ENCODE peak calls at places on chromosomes 7 and 10, in nine cellular contexts. H is memory B cell; G is effector memory CD4-positive, alpha-beta T cell; D is stimulated activated CD4-positive, alpha-beta T cell treated with anti-CD3 and anti-CD28 coated beads, Interleukin-1b, Interleukin-23, amount 100 ng/mL, for 24 hours; L is cardiac muscle cell; F is hepatic stellate cell; V is iPS-NIHi11; A is T-helper 9 cell; X is NCI-H1092. U is an unnamed sample.

GRCh38 chr7:7351156-7351555 is 168.8 kb downstream of the C1GALT1 start:
- DNase-seq in H (no peak), G (no peak), D (no peak), L (no peak), F (no peak), V (no peak), A (no peak), X (no peak), U (no peak)

GRCh38 chr10:14306201-14306600 is 24.5 kb downstream of the FRMD4A start:
- DNase-seq in H (no peak), G (no peak), D (no peak), L (no peak), F (no peak), V (no peak), A (no peak), X (no peak), U (no peak)

GRCh38 chr7:121275204-121275603 is 53.6 kb upstream of the WNT16 start:
- DNase-seq in H (no peak), G (no peak), D (no peak), L (no peak), F (no peak), V (no peak), A (no peak), X (peak), U (no peak)

GRCh38 chr10:132714906-132715790 is 70.8 kb downstream of the NKX6-2 start:
- DNase-seq in H (no peak), G (no peak), D (no peak), L (no peak), F (no peak), V (no peak), A (no peak), X (no peak), U (no peak)

GRCh38 chr7:108135446-108136190 is 5.5 kb upstream of the LAMB4 start:
- DNase-seq in H (peak), G (no peak), D (peak), L (no peak), F (no peak), V (no peak), A (no peak), X (no peak), U (no peak)

GRCh38 chr7:95501261-95501816 is 15.6 kb downstream of the ASB4 start:
- DNase-seq in H (no peak), G (no peak), D (no peak), L (no peak), F (no peak), V (no peak), A (no peak), X (no peak), U (no peak)

GRCh38 chr7:106061301-106061979 is 50.7 kb downstream of the SYPL1 start:
- DNase-seq in H (no peak), G (no peak), D (no peak), L (no peak), F (no peak), V (no peak), A (no peak), X (no peak), U (no peak)

GRCh38 chr10:77637986-77638765 is 568 bp upstream of the KCNMA1 start:
- DNase-seq in H (no peak), G (no peak), D (no peak), L (peak), F (peak), V (peak), A (no peak), X (peak), U (no peak)

GRCh38 chr10:103451871-103452713 is at the start of gene CALHM2:
- DNase-seq in H (peak), G (no peak), D (peak), L (peak), F (peak), V (peak), A (peak), X (no peak), U (no peak)

GRCh38 chr10:52215745-52216361 is 98.2 kb upstream of the DKK1 start:
- DNase-seq in H (peak), G (no peak), D (peak), L (peak), F (no peak), V (peak), A (peak), X (no peak), U (no peak)

GRCh38 chr10:89147256-89147655 is 59.9 kb downstream of the CH25H start:
- DNase-seq in H (no peak), G (no peak), D (no peak), L (no peak), F (no peak), V (no peak), A (no peak), X (no peak), U (no peak)